ENCODE peak calls at places on chromosomes 5 and 9, in nine cellular contexts. Y, L, E, X, W, D, K, A and G are unnamed samples.

GRCh38 chr5:79170661-79171060 is 59.1 kb downstream of the BHMT start:
- DNase-seq in W (no peak), Y (no peak), E (no peak), A (no peak), L (no peak), K (no peak), X (no peak), D (no peak), G (no peak)

GRCh38 chr5:138790684-138791083 is 37.5 kb downstream of the CTNNA1 start:
- DNase-seq in K (no peak), X (no peak), L (no peak), A (no peak), E (no peak), D (no peak), Y (peak), W (no peak), G (no peak)

GRCh38 chr9:34279431-34279830 is 49.6 kb downstream of the KIF24 start:
- DNase-seq in L (no peak), D (no peak), A (no peak), Y (no peak), E (no peak), K (no peak), X (no peak), W (peak), G (no peak)

GRCh38 chr5:163727028-163727427 is 221.6 kb downstream of the MAT2B start:
- DNase-seq in Y (no peak), W (peak), A (no peak), L (no peak), D (no peak), X (no peak), E (no peak), K (no peak), G (no peak)

GRCh38 chr9:131447148-131447547 is 53.3 kb downstream of the PRRC2B start:
- DNase-seq in Y (no peak), W (no peak), X (no peak), L (no peak), K (no peak), D (no peak), A (no peak), E (no peak), G (no peak)

GRCh38 chr5:10034008-10034407 is 215.7 kb downstream of the ATPSCKMT start:
- DNase-seq in W (no peak), X (no peak), E (no peak), D (no peak), A (no peak), L (no peak), Y (no peak), K (no peak), G (no peak)

GRCh38 chr9:19162956-19163355 is 35.7 kb upstream of the PLIN2 start:
- DNase-seq in A (no peak), K (no peak), L (no peak), D (peak), W (peak), E (peak), X (no peak), Y (no peak), G (no peak)

GRCh38 chr5:89313804-89314588 is 431.0 kb upstream of the MEF2C start:
- DNase-seq in E (no peak), D (no peak), W (peak), Y (peak), X (no peak), L (peak), K (peak), A (no peak), G (no peak)